ENCODE peak calls at places on chromosomes 12 and 14, in five cellular contexts. R is cardiac muscle cell; N is fibroblast of lung; H is prostate gland; Z is naive thymus-derived CD4-positive, alpha-beta T cell. U is an unnamed sample.
A peak's percentile ranks its signal among the peaks of the same experiment; 100 is the strongest.

GRCh38 chr12:28158353-28158752 is 31.9 kb upstream of the CCDC91 start:
- DNase-seq in N (no peak), R (no peak), H (no peak), Z (no peak), U (no peak)

GRCh38 chr14:33123281-33123680 is 184.6 kb downstream of the NPAS3 start:
- DNase-seq in H (no peak), N (no peak), Z (no peak), R (no peak), U (no peak)

GRCh38 chr14:32984531-32984930 is 45.9 kb downstream of the NPAS3 start:
- DNase-seq in N (no peak), R (no peak), H (no peak), Z (no peak), U (no peak)

GRCh38 chr14:67557118-67557517 is 24.0 kb downstream of the PLEKHH1 start:
- DNase-seq in N (peak; percentile 32), R (no peak), Z (no peak), H (no peak), U (no peak)

GRCh38 chr14:32366256-32366655 is 37.2 kb downstream of the AKAP6 start:
- DNase-seq in R (peak; percentile 51), N (peak; percentile 67), H (peak; percentile 22), Z (no peak), U (no peak)

GRCh38 chr14:101225729-101226152 is 322.2 kb upstream of the RTL1 start:
- DNase-seq in R (no peak), N (no peak), H (no peak), Z (no peak), U (peak; percentile 21)

GRCh38 chr14:70832536-70833305 is 23.4 kb upstream of the MAP3K9 start:
- DNase-seq in R (peak; percentile 84), N (peak; percentile 62), H (no peak), Z (no peak), U (peak; percentile 58)

GRCh38 chr12:11228268-11228879 is 41.1 kb downstream of the PRB3 start:
- DNase-seq in H (peak; percentile 12), N (peak; percentile 10), Z (peak; percentile 9), R (peak; percentile 29), U (peak; percentile 65)

GRCh38 chr12:70045036-70045435 is 198.2 kb upstream of the CNOT2 start:
- DNase-seq in N (peak; percentile 38), H (no peak), Z (no peak), R (peak; percentile 76), U (peak; percentile 60)

GRCh38 chr12:129927316-129927900 is 23.6 kb upstream of the TMEM132D start:
- DNase-seq in Z (no peak), H (no peak), R (no peak), N (peak; percentile 76), U (no peak)

GRCh38 chr14:80606347-80606772 is 335.2 kb downstream of the CEP128 start:
- DNase-seq in Z (no peak), R (peak; percentile 77), H (no peak), N (no peak), U (no peak)

GRCh38 chr12:60148831-60149230 is 553.0 kb downstream of the SLC16A7 start:
- DNase-seq in H (no peak), N (peak; percentile 93), R (peak; percentile 88), Z (no peak), U (no peak)

GRCh38 chr12:58616618-58617017 is 303.7 kb downstream of the LRIG3 start:
- DNase-seq in Z (no peak), N (no peak), H (no peak), R (no peak), U (no peak)

GRCh38 chr14:69358233-69358963 is 39.7 kb downstream of the ERH start:
- DNase-seq in N (peak; percentile 28), Z (no peak), H (no peak), R (no peak), U (no peak)

GRCh38 chr12:78376257-78376656 is 488.3 kb upstream of the SYT1 start:
- DNase-seq in R (no peak), Z (no peak), H (no peak), N (no peak), U (no peak)

GRCh38 chr14:68397371-68397779 is 395.5 kb downstream of the ZFP36L1 start:
- DNase-seq in R (no peak), H (no peak), N (no peak), Z (no peak), U (peak; percentile 51)

GRCh38 chr14:33017016-33017415 is 78.3 kb downstream of the NPAS3 start:
- DNase-seq in N (no peak), R (no peak), Z (no peak), H (no peak), U (no peak)

GRCh38 chr14:104139460-104140212 is 1.2 kb downstream of the KIF26A start:
- DNase-seq in Z (peak; percentile 4), R (no peak), H (no peak), N (no peak), U (peak; percentile 16)

GRCh38 chr12:132523576-132524331 is 33.8 kb downstream of the FBRSL1 start:
- DNase-seq in H (peak; percentile 58), N (no peak), Z (peak; percentile 48), R (peak; percentile 51), U (peak; percentile 73)

GRCh38 chr14:79293482-79293881 is 917.8 kb downstream of the DIO2 start:
- DNase-seq in N (peak; percentile 45), Z (no peak), R (no peak), H (no peak), U (no peak)

GRCh38 chr12:1277905-1278304 is 286.9 kb downstream of the ERC1 start:
- DNase-seq in N (no peak), Z (peak; percentile 77), H (no peak), R (no peak), U (no peak)

GRCh38 chr14:102983496-102983895 is 61.0 kb downstream of the AMN start:
- DNase-seq in H (no peak), R (no peak), N (no peak), Z (no peak), U (no peak)

GRCh38 chr12:117603316-117604113 is 242.1 kb upstream of the NOS1 start:
- DNase-seq in H (no peak), R (no peak), N (no peak), Z (no peak), U (no peak)

GRCh38 chr12:50467441-50467840 is 37.3 kb upstream of the DIP2B start:
- DNase-seq in Z (no peak), H (no peak), R (no peak), N (no peak), U (no peak)

GRCh38 chr12:40953076-40953475 is 235.0 kb upstream of the PDZRN4 start:
- DNase-seq in Z (no peak), R (peak; percentile 26), H (no peak), N (peak; percentile 86), U (no peak)

GRCh38 chr12:93317227-93317626 is 60.5 kb upstream of the NUDT4 start:
- DNase-seq in R (no peak), N (no peak), Z (no peak), H (no peak), U (no peak)

GRCh38 chr12:13052414-13052813 is 8.2 kb downstream of the FAM234B start:
- DNase-seq in H (no peak), R (no peak), N (no peak), Z (no peak), U (no peak)

GRCh38 chr12:124497658-124498057 is 69.8 kb downstream of the NCOR2 start:
- DNase-seq in N (peak; percentile 93), R (peak; percentile 77), H (no peak), Z (no peak), U (peak; percentile 89)

GRCh38 chr14:71327691-71328090 is 420.4 kb downstream of the PCNX1 start:
- DNase-seq in R (peak; percentile 21), N (no peak), H (no peak), Z (no peak), U (no peak)

GRCh38 chr12:89983622-89984021 is 275.0 kb upstream of the ATP2B1 start:
- DNase-seq in R (no peak), N (no peak), H (no peak), Z (no peak), U (no peak)

GRCh38 chr14:85532981-85533820 is 3.3 kb downstream of the FLRT2 start:
- DNase-seq in R (peak; percentile 94), N (peak; percentile 85), Z (no peak), H (peak; percentile 25), U (peak; percentile 56)

GRCh38 chr12:113589437-113589836 is 117.8 kb upstream of the LHX5 start:
- DNase-seq in Z (no peak), R (no peak), H (no peak), N (no peak), U (no peak)

GRCh38 chr14:65824978-65825299 is 412.4 kb downstream of the FUT8 start:
- DNase-seq in H (no peak), Z (no peak), N (no peak), R (no peak), U (no peak)

GRCh38 chr12:121264951-121265350 is 31.6 kb downstream of the CAMKK2 start:
- DNase-seq in Z (no peak), H (no peak), R (no peak), N (no peak), U (no peak)

GRCh38 chr12:19884081-19884480 is 444.8 kb downstream of the AEBP2 start:
- DNase-seq in H (no peak), N (no peak), Z (no peak), R (no peak), U (no peak)
- H3K27ac ChIP-seq in H (no peak overlapping the region), N (no peak overlapping the region), Z (no peak overlapping the region), R (no peak overlapping the region), U (no peak overlapping the region)

GRCh38 chr14:38256358-38256840 is 506 bp upstream of the CLEC14A start:
- DNase-seq in N (no peak), Z (no peak), R (peak; percentile 97), H (no peak), U (no peak)

GRCh38 chr14:38257500-38257899 is 1.6 kb upstream of the CLEC14A start:
- DNase-seq in R (peak; percentile 31), N (peak; percentile 22), H (no peak), Z (no peak), U (no peak)

GRCh38 chr14:38255408-38255672 is 553 bp downstream of the CLEC14A start:
- DNase-seq in R (peak; percentile 55), Z (no peak), N (no peak), H (no peak), U (no peak)

GRCh38 chr14:38254565-38255407 is 1.1 kb downstream of the CLEC14A start:
- DNase-seq in H (no peak), Z (no peak), N (peak; percentile 36), R (peak; percentile 33), U (no peak)

GRCh38 chr14:38255673-38256357 is at the start of gene CLEC14A:
- DNase-seq in H (no peak), N (peak; percentile 35), R (no peak), Z (no peak), U (peak; percentile 29)
- H3K27ac ChIP-seq in H (no peak within 1 kb of the TSS), N (peak within 1 kb of the TSS; percentile 55), R (no peak within 1 kb of the TSS), Z (no peak within 1 kb of the TSS), U (peak within 1 kb of the TSS; percentile 12)

DNA sequence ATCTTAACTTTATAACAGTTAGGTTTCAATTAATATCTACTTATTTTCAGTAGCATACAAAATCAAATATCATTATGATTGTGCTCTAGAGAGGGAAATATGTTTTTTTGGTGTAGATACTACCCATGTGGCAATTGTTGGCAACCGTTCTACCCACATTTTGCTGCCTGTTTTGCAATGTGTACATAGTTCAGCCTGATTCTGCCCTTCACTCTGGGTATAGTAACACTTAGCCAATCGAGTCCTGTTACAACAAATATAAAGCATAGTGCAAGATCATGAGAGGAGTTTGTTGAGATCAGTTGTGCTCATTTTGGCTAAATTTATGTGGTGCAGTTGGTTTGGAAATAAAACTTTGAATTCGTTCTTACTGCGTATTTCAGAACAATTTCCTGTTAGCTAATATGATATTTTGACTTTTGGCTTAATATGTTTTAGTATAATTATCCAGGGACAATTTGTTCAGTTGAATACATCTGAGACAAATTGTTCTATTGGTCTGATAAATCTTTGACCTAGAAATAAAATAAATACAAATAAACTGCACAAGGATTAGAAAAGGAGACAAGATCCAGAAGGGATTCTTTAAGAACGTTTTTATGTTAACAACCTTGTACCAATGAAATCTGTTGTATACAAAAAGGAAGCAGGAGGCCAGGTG is 76.9 kb downstream of the ATF7IP start:
- DNase-seq in H (no peak), N (no peak), R (peak; percentile 56), Z (no peak), U (no peak)
- H3K27ac ChIP-seq in H (no peak overlapping the region), N (no peak overlapping the region), R (no peak overlapping the region), Z (no peak overlapping the region), U (peak overlapping the region; percentile 52)

GRCh38 chr14:22830329-22831010 is 783 bp downstream of the MRPL52 start:
- DNase-seq in N (no peak), Z (no peak), R (no peak), H (no peak), U (no peak)
- H3K27ac ChIP-seq in N (peak overlapping the region; percentile 86), Z (peak overlapping the region; percentile 95), R (peak overlapping the region; percentile 67), H (peak overlapping the region; percentile 58), U (no peak overlapping the region)

U was measured in adrenal gland.